ENCODE peak calls at places on chromosomes 2 and 18, in six cellular contexts. R is Peyer's patch, C is right lobe of liver, M is upper lobe of left lung, J is A549, W is heart left ventricle. U is an unnamed sample.

GRCh38 chr18:76687271-76688006 is 134.9 kb upstream of the ZNF236 start:
- DNase-seq in J (no peak), C (no peak), W (no peak), R (no peak), M (no peak), U (peak)

GRCh38 chr2:8314063-8314462 is 367.8 kb upstream of the ID2 start:
- DNase-seq in W (no peak), M (peak), R (no peak), C (no peak), J (no peak), U (no peak)

GRCh38 chr2:27185331-27186026 is 26.4 kb upstream of the ATRAID start:
- DNase-seq in R (peak), J (no peak), C (peak), W (no peak), M (peak), U (no peak)

GRCh38 chr2:118386636-118387302 is 298.5 kb downstream of the INSIG2 start:
- DNase-seq in W (no peak), M (no peak), R (no peak), J (peak), C (no peak), U (no peak)

GRCh38 chr2:79832540-79833234 is 319.8 kb downstream of the CTNNA2 start:
- DNase-seq in M (no peak), W (no peak), C (no peak), J (no peak), R (no peak), U (no peak)

GRCh38 chr18:48994926-48995835 is 44.4 kb upstream of the SMAD7 start:
- DNase-seq in J (no peak), R (no peak), M (no peak), C (no peak), W (no peak), U (no peak)

GRCh38 chr2:174376967-174377366 is 18.6 kb upstream of the SCRN3 start:
- DNase-seq in M (no peak), R (no peak), W (no peak), J (no peak), C (no peak), U (no peak)

GRCh38 chr2:114699423-114699944 is 257.0 kb downstream of the DPP10 start:
- DNase-seq in C (no peak), M (no peak), J (no peak), W (no peak), R (no peak), U (no peak)

GRCh38 chr2:24779121-24779520 is 14.1 kb downstream of the PTRHD1 start:
- DNase-seq in J (no peak), R (no peak), M (no peak), W (no peak), C (no peak), U (no peak)

GRCh38 chr2:98757904-98758421 is 27.0 kb upstream of the MGAT4A start:
- DNase-seq in C (no peak), M (peak), J (peak), W (peak), R (peak), U (peak)

GRCh38 chr18:45149712-45150111 is 465.6 kb upstream of the SLC14A2 start:
- DNase-seq in M (no peak), W (no peak), R (no peak), J (no peak), C (no peak), U (no peak)

GRCh38 chr2:497770-498492 is 179.3 kb downstream of the TMEM18 start:
- DNase-seq in M (no peak), C (no peak), R (no peak), W (no peak), J (no peak), U (no peak)

GRCh38 chr2:153105829-153106578 is 372.6 kb downstream of the RPRM start:
- DNase-seq in J (no peak), M (no peak), C (no peak), W (no peak), R (no peak), U (peak)

GRCh38 chr2:105180491-105180972 is 61.0 kb upstream of the GPR45 start:
- DNase-seq in R (no peak), M (no peak), J (no peak), W (no peak), C (no peak), U (no peak)

GRCh38 chr2:203344667-203345066 is 16.5 kb downstream of the ABI2 start:
- DNase-seq in W (no peak), J (no peak), R (no peak), M (no peak), C (no peak), U (no peak)

GRCh38 chr2:108369153-108369552 is 8.6 kb upstream of the SULT1C4 start:
- DNase-seq in M (no peak), C (no peak), W (no peak), R (no peak), J (no peak), U (no peak)

GRCh38 chr18:69838620-69839411 is 108.9 kb downstream of the CD226 start:
- DNase-seq in M (no peak), C (no peak), J (peak), W (no peak), R (no peak), U (no peak)

GRCh38 chr2:195559431-195559914 is 97.6 kb upstream of the SLC39A10 start:
- DNase-seq in W (peak), M (peak), C (no peak), R (peak), J (no peak), U (no peak)

GRCh38 chr18:21218862-21219261 is 23.2 kb upstream of the GREB1L start:
- DNase-seq in J (no peak), R (no peak), W (no peak), M (no peak), C (no peak), U (no peak)

GRCh38 chr2:41546031-41546430 is 501.8 kb upstream of the PKDCC start:
- DNase-seq in R (no peak), M (no peak), J (no peak), W (no peak), C (no peak), U (no peak)

GRCh38 chr2:62473428-62473827 is 32.6 kb downstream of the TMEM17 start:
- DNase-seq in C (no peak), W (no peak), R (no peak), J (no peak), M (no peak), U (no peak)

GRCh38 chr2:104289646-104290565 is 564.0 kb upstream of the POU3F3 start:
- DNase-seq in M (no peak), C (no peak), R (no peak), J (no peak), W (no peak), U (no peak)

GRCh38 chr2:134282638-134283400 is 28.9 kb downstream of the MGAT5 start:
- DNase-seq in M (no peak), C (no peak), J (no peak), R (peak), W (no peak), U (no peak)

GRCh38 chr18:5986257-5986909 is 91.1 kb upstream of the TMEM200C start:
- DNase-seq in R (no peak), W (no peak), M (no peak), C (no peak), J (no peak), U (no peak)

GRCh38 chr18:55351220-55351619 is 236.8 kb downstream of the TCF4 start:
- DNase-seq in C (no peak), W (no peak), M (no peak), R (no peak), J (no peak), U (no peak)

GRCh38 chr2:146312899-146313298 is 1531.9 kb upstream of the ACVR2A start:
- DNase-seq in M (no peak), C (no peak), J (no peak), R (no peak), W (no peak), U (no peak)

GRCh38 chr18:80252136-80252535 is 4.8 kb upstream of the PARD6G start:
- DNase-seq in R (no peak), J (no peak), C (no peak), M (no peak), W (no peak), U (no peak)

GRCh38 chr2:59885536-59885935 is 667.9 kb downstream of the BCL11A start:
- DNase-seq in W (no peak), J (no peak), R (no peak), C (no peak), M (peak), U (no peak)

GRCh38 chr18:77177009-77177408 is 44.4 kb upstream of the MBP start:
- DNase-seq in W (no peak), J (peak), R (no peak), C (no peak), M (no peak), U (no peak)

DNA sequence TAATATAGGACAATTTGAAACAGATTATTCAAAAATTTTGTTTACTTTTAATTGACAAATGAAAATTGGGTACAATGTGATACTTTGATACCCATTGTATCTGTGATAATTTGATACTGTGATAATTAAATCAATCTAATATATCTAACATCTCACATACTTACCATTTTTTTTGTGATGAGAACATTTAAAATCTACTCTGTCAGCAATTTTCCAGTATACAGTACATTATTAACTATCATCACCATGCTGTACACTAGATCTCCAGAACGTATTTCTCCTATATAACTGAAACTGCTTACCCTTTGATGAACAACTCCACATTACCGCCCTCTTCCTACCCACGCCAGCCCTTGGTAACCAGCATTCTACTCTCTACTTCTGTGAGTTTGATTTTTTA is 139.7 kb upstream of the TFPI start:
- DNase-seq in J (no peak), R (no peak), W (no peak), C (no peak), M (no peak), U (no peak)
- TF ChIP-seq POLR2A in J (no peak), R (no peak), W (no peak), C (no peak), M (no peak), U (no peak)

DNA sequence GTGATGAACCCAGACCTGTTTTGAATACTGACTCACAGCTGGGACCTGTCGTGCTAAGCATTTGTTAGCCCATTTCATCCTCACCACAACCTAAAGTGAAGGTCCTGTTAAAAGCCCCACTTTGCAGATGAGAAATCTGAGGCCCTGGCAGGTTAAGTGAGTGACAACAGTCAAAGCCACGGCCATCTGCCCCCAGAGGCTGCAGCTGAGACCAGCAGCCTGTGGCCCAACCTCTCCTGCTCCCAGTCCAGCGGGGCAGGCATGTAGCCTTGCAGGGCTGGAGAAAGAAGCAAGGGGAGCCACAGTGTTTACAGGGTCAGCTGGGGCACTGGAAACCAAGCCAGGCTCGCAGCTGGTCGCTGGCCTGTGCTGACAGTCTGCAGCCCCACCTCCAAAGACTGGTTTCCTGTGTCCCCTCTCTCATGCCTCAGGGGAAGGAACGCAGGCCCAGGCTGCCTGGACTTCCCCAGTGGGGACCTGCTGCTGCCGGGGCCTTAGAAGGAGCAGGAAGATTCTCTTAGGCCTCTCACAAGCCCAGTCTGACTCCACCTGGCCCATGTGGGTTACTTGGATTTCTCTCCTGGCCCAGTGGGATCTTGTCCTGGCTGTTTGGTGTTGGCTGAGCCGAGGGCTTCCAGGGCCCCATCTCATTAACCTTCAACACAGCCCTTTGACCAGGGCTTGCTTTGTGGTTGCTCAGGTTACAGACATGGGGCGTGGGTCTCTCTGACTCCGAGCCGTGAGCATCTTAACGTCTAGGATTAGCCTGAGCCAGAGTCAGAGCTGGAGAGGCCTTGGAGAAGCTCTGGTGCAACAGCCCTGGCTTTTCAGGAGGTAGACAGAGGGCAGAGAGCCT is 1.7 kb downstream of the INPP5D start:
- DNase-seq in C (no peak), R (peak), J (no peak), M (peak), W (peak), U (peak)
- H3K27ac ChIP-seq in C (peak), R (peak), J (no peak), M (peak), W (peak), U (peak)

GRCh38 chr2:65231892-65232477 is 4.4 kb downstream of the ACTR2 start:
- DNase-seq in W (no peak), R (no peak), J (no peak), C (no peak), M (no peak), U (no peak)
- TF ChIP-seq POLR2A in W (no peak), R (no peak), J (no peak), C (no peak), M (no peak), U (no peak)

GRCh38 chr2:46003912-46004473 is 293.2 kb upstream of the EPAS1 start:
- DNase-seq in W (no peak), J (no peak), C (no peak), M (no peak), R (no peak), U (no peak)

GRCh38 chr2:46002507-46002883 is 294.7 kb upstream of the EPAS1 start:
- DNase-seq in J (no peak), R (no peak), W (no peak), M (peak), C (no peak), U (no peak)

GRCh38 chr2:46001741-46002506 is 295.3 kb upstream of the EPAS1 start:
- DNase-seq in W (no peak), C (no peak), M (no peak), J (no peak), R (no peak), U (no peak)

GRCh38 chr2:46001290-46001689 is 295.9 kb upstream of the EPAS1 start:
- DNase-seq in M (no peak), R (no peak), W (no peak), C (no peak), J (no peak), U (no peak)

DNA sequence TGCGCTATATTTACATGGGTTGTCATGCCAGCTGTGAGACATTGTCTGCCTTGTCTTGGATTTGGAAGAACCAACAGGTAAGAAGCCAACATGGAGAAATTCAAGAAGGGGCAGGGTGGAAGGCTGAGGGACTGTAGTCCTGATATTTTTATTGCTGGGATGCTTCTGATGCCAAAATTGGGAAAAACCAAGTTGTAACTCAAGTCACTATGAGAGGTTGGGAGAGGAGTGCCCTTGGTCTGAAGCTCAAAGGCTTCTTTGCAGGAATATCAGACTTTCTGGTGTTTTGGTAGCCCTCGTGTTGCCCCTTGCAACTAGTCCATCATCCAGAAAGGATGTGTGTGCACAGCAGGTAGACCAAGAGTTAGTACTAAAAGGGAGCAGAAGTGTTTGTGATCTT is 294.3 kb upstream of the EPAS1 start:
- DNase-seq in C (no peak), J (no peak), M (no peak), R (no peak), W (no peak), U (no peak)
- H3K27ac ChIP-seq in C (no peak), J (no peak), M (peak), R (peak), W (no peak), U (no peak)

DNA sequence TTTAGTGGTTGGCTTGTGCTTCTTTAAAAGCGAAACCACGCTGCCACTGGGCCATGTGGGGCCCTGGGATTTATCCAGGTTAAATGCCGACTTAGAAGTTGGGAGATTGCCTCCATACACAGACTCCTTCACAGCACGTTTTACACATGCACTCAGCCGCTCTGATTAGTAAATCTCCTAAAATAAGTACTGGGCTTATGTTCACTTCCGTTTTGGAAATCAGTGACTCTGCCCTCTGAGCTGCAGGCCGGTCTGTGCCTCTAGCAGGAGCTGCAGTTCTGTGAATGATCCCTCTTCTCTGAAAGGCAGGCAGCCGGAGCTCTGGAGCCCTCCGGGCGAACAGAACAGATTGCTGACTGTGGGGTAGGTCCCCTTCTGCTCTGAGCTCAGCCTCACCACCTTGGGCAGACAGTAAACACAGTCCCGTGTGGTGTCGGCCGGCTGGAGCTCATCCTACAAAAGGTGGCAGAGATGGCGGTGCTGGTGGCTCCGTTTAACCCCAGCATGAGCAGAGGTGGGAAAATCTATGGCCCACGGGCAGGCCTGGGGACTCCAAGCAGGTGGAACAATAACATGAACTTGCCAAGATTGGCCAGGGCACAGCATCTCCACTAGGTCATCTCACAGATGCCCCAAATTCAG is 9.8 kb upstream of the RAB17 start:
- DNase-seq in R (no peak), C (no peak), J (no peak), M (peak), W (peak), U (peak)
- TF ChIP-seq POLR2A in R (no peak), C (peak), J (no peak), M (no peak), W (no peak), U (no peak)

U was measured in adrenal gland.